ENCODE peak calls at places on chromosomes 6 and 20, in four cellular contexts. Z is non-pigmented ciliary epithelial cell; I is brain microvascular endothelial cell; T is CD8-positive, alpha-beta memory T cell. H is an unnamed sample.

GRCh38 chr6:11209941-11210340 is 22.5 kb downstream of the NEDD9 start:
- DNase-seq in Z (no peak), I (peak), T (no peak), H (no peak)

GRCh38 chr6:143634486-143634885 is 43.3 kb upstream of the PHACTR2 start:
- DNase-seq in T (no peak), Z (no peak), I (no peak), H (peak)

GRCh38 chr20:45934046-45934586 is 367 bp upstream of the PCIF1 start:
- DNase-seq in Z (no peak), T (peak), I (no peak), H (peak)

GRCh38 chr20:53815509-53815908 is 221.9 kb upstream of the ZNF217 start:
- DNase-seq in T (no peak), I (no peak), Z (no peak), H (no peak)

GRCh38 chr6:87945181-87945580 is 102.5 kb upstream of the SPACA1 start:
- DNase-seq in T (no peak), Z (no peak), I (no peak), H (no peak)

GRCh38 chr6:64479134-64479533 is 843.5 kb downstream of the PHF3 start:
- DNase-seq in T (no peak), I (no peak), Z (no peak), H (peak)

GRCh38 chr6:90298459-90299053 is 1.9 kb upstream of the BACH2 start:
- DNase-seq in T (no peak), I (no peak), Z (no peak), H (no peak)

GRCh38 chr20:63702751-63703470 is 4.9 kb downstream of the ARFRP1 start:
- DNase-seq in I (no peak), Z (no peak), T (no peak), H (no peak)

GRCh38 chr6:134071876-134072275 is 19.5 kb upstream of the SLC2A12 start:
- DNase-seq in T (no peak), Z (no peak), I (no peak), H (no peak)

GRCh38 chr6:101926149-101926925 is 532.8 kb downstream of the GRIK2 start:
- DNase-seq in Z (no peak), T (no peak), I (no peak), H (no peak)

GRCh38 chr20:57615472-57615855 is 4.8 kb downstream of the ZBP1 start:
- DNase-seq in Z (no peak), I (no peak), T (peak), H (no peak)

GRCh38 chr20:51172558-51173428 is 149.9 kb upstream of the KCNG1 start:
- DNase-seq in T (no peak), I (no peak), Z (no peak), H (no peak)

GRCh38 chr6:170253226-170253909 is 37.5 kb downstream of the DLL1 start:
- DNase-seq in I (no peak), T (peak), Z (no peak), H (no peak)

GRCh38 chr6:112187736-112188135 is 66.6 kb downstream of the LAMA4 start:
- DNase-seq in T (no peak), Z (no peak), I (no peak), H (no peak)

GRCh38 chr6:27214126-27214601 is 33.3 kb upstream of the PRSS16 start:
- DNase-seq in I (peak), Z (no peak), T (no peak), H (peak)

GRCh38 chr20:35226126-35226774 is at the start of gene MMP24:
- DNase-seq in Z (no peak), I (no peak), T (no peak), H (no peak)

GRCh38 chr6:167547751-167548150 is 222.9 kb downstream of the TTLL2 start:
- DNase-seq in I (peak), T (no peak), Z (no peak), H (peak)

GRCh38 chr6:70651326-70651905 is 16.3 kb upstream of the SMAP1 start:
- DNase-seq in I (no peak), Z (no peak), T (peak), H (no peak)

GRCh38 chr6:56524891-56525703 is 117.6 kb downstream of the DST start:
- DNase-seq in Z (peak), I (peak), T (no peak), H (peak)

GRCh38 chr6:5994999-5995698 is 11.6 kb downstream of the NRN1 start:
- DNase-seq in I (no peak), T (no peak), Z (no peak), H (no peak)

GRCh38 chr20:46305331-46305972 is 2.8 kb downstream of the CDH22 start:
- DNase-seq in T (no peak), I (no peak), Z (no peak), H (no peak)

GRCh38 chr20:7772376-7772775 is 167.9 kb downstream of the HAO1 start:
- DNase-seq in T (no peak), Z (no peak), I (peak), H (no peak)

GRCh38 chr6:3789018-3789895 is 37.7 kb upstream of the PXDC1 start:
- DNase-seq in T (no peak), Z (no peak), I (no peak), H (no peak)

GRCh38 chr6:55449219-55449618 is 122.0 kb downstream of the GFRAL start:
- DNase-seq in Z (no peak), T (no peak), I (no peak), H (no peak)

GRCh38 chr20:47730744-47731143 is 54.5 kb downstream of the SULF2 start:
- DNase-seq in T (no peak), Z (no peak), I (no peak), H (no peak)

GRCh38 chr20:56422131-56422823 is 10.2 kb downstream of the CASS4 start:
- DNase-seq in Z (no peak), I (peak), T (no peak), H (no peak)

GRCh38 chr6:75409286-75409685 is 84.3 kb downstream of the FILIP1 start:
- DNase-seq in Z (no peak), I (no peak), T (no peak), H (no peak)

GRCh38 chr20:53960586-53961386 is 109.6 kb downstream of the BCAS1 start:
- DNase-seq in T (no peak), I (no peak), Z (no peak), H (no peak)

GRCh38 chr6:51569594-51569993 is 517.8 kb downstream of the PKHD1 start:
- DNase-seq in Z (no peak), I (no peak), T (no peak), H (no peak)

GRCh38 chr20:33442136-33443005 is 1.2 kb downstream of the SNTA1 start:
- DNase-seq in I (no peak), T (no peak), Z (no peak), H (no peak)

H was measured in foreskin melanocyte.